ENCODE peak calls at places on chromosomes 1 and 21, in eight cellular contexts. K, B, R, E, D, N, C and T are unnamed samples.

GRCh38 chr1:1092890-1093609 is 18.9 kb upstream of the RNF223 start:
- ATAC-seq in K (no peak), B (no peak), R (peak), E (no peak), D (no peak), N (no peak), C (no peak), T (no peak)

GRCh38 chr1:172885976-172886375 is 164.8 kb downstream of the TNFSF18 start:
- ATAC-seq in K (no peak), B (no peak), R (no peak), E (peak), D (no peak), N (peak), C (no peak), T (no peak)

GRCh38 chr1:162147760-162148159 is 78.3 kb downstream of the NOS1AP start:
- ATAC-seq in K (no peak), B (no peak), R (no peak), E (no peak), D (no peak), N (no peak), C (no peak), T (no peak)

GRCh38 chr21:42060166-42060565 is 11.0 kb upstream of the UMODL1 start:
- ATAC-seq in K (no peak), B (no peak), R (no peak), E (no peak), D (no peak), N (no peak), C (no peak), T (no peak)

GRCh38 chr1:39795651-39796050 is 7.0 kb upstream of the BMP8B start:
- ATAC-seq in K (no peak), B (no peak), R (no peak), E (no peak), D (no peak), N (no peak), C (no peak), T (no peak)

GRCh38 chr1:10635385-10635896 is 160.7 kb downstream of the PEX14 start:
- ATAC-seq in K (peak), B (no peak), R (no peak), E (no peak), D (no peak), N (no peak), C (peak), T (peak)

GRCh38 chr1:206563367-206563953 is 48.8 kb downstream of the EIF2D start:
- ATAC-seq in K (no peak), B (no peak), R (peak), E (no peak), D (no peak), N (no peak), C (no peak), T (no peak)

GRCh38 chr1:228073061-228073869 is 9.2 kb upstream of the ARF1 start:
- ATAC-seq in K (no peak), B (no peak), R (no peak), E (no peak), D (no peak), N (no peak), C (no peak), T (no peak)

GRCh38 chr1:240190881-240191385 is 99.2 kb downstream of the FMN2 start:
- ATAC-seq in K (peak), B (no peak), R (peak), E (no peak), D (no peak), N (no peak), C (no peak), T (no peak)

GRCh38 chr1:28111157-28111556 is 22.7 kb upstream of the EYA3 start:
- ATAC-seq in K (peak), B (no peak), R (peak), E (no peak), D (no peak), N (no peak), C (no peak), T (no peak)

GRCh38 chr1:230135726-230136125 is 68.7 kb downstream of the GALNT2 start:
- ATAC-seq in K (no peak), B (no peak), R (no peak), E (no peak), D (no peak), N (no peak), C (no peak), T (no peak)

DNA sequence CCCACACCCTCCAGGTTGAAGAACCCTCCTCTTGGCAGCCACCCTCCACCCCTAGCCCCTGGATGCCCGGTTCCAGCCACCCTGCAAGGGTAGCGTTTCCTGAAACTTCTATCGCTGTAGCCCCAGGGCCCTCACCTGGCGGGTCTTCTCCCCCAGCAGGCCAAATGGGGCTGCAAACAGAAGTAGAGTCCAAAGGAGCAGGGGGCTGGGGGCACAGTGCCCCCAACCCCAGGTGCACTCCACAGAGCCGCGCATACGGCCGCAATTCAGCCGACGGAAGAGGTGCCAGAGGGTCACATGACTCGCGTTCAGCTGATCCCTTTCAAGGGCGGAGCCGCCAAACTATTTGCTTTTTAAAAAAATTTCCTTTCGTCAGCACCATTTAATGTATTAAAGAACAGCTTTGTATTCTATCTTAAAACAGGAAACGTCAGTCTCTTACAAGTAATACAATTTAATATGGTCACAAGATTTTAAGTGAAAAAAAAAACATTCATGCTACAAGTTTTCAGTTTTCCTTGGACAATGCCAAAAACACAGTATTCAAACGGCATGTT is at the start of gene GLMP:
- ATAC-seq in K (peak), B (peak), R (peak), E (peak), D (peak), N (peak), C (peak), T (peak)
- TF ChIP-seq POLR2A in K (no peak), B (peak), R (peak), E (peak), D (peak), N (no peak), C (peak), T (no peak)

DNA sequence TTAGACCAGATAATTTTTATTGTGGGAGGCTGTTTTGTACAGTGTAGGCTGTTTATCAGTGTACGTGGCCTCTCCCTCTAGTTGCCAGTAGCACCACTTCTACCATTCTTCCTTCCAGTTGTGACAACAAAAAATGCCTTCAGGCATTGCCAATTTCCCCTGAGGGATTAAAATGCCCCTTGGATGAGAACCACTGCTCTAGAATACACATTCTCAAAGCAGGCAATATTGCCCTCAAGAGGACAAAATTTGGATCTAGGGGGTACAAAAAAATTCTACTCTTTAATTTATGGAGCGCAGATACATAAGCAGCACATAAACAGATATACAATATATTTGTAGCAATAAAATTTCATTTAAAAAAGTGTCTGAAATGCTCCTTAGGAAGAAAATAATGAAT is 674.6 kb downstream of the PTPRC start:
- ATAC-seq in K (no peak), B (no peak), R (no peak), E (no peak), D (no peak), N (no peak), C (no peak), T (no peak)
- H3K27ac ChIP-seq in K (no peak), B (no peak), R (no peak), E (no peak), D (no peak), N (no peak), C (no peak), T (no peak)

GRCh38 chr1:184050631-184051030 is 899 bp upstream of the TSEN15 start:
- ATAC-seq in K (no peak), B (no peak), R (no peak), E (no peak), D (no peak), N (no peak), C (no peak), T (no peak)
- TF ChIP-seq POLR2A in K (no peak), B (no peak), R (no peak), E (no peak), D (no peak), N (no peak), C (no peak), T (no peak)

GRCh38 chr1:231240531-231240882 is 505 bp upstream of the GNPAT start:
- ATAC-seq in K (peak), B (peak), R (peak), E (no peak), D (peak), N (peak), C (peak), T (no peak)
- H3K27ac ChIP-seq in K (peak), B (peak), R (peak), E (peak), D (peak), N (peak), C (peak), T (peak)

GRCh38 chr1:62687903-62688686 is at the start of gene DOCK7:
- ATAC-seq in K (peak), B (peak), R (peak), E (peak), D (peak), N (peak), C (peak), T (peak)
- TF ChIP-seq POLR2A in K (no peak), B (no peak), R (peak), E (peak), D (peak), N (peak), C (peak), T (peak)

GRCh38 chr1:19369396-19370090 is 57.4 kb downstream of the SLC66A1 start:
- ATAC-seq in K (no peak), B (no peak), R (no peak), E (no peak), D (no peak), N (no peak), C (no peak), T (no peak)

GRCh38 chr1:19368964-19369363 is 56.8 kb downstream of the SLC66A1 start:
- ATAC-seq in K (no peak), B (no peak), R (no peak), E (no peak), D (no peak), N (no peak), C (no peak), T (no peak)

GRCh38 chr1:19372136-19372514 is 60.0 kb downstream of the SLC66A1 start:
- ATAC-seq in K (no peak), B (no peak), R (no peak), E (no peak), D (no peak), N (no peak), C (no peak), T (no peak)

GRCh38 chr1:19371226-19372135 is 59.4 kb downstream of the SLC66A1 start:
- ATAC-seq in K (no peak), B (no peak), R (no peak), E (no peak), D (no peak), N (no peak), C (no peak), T (no peak)

DNA sequence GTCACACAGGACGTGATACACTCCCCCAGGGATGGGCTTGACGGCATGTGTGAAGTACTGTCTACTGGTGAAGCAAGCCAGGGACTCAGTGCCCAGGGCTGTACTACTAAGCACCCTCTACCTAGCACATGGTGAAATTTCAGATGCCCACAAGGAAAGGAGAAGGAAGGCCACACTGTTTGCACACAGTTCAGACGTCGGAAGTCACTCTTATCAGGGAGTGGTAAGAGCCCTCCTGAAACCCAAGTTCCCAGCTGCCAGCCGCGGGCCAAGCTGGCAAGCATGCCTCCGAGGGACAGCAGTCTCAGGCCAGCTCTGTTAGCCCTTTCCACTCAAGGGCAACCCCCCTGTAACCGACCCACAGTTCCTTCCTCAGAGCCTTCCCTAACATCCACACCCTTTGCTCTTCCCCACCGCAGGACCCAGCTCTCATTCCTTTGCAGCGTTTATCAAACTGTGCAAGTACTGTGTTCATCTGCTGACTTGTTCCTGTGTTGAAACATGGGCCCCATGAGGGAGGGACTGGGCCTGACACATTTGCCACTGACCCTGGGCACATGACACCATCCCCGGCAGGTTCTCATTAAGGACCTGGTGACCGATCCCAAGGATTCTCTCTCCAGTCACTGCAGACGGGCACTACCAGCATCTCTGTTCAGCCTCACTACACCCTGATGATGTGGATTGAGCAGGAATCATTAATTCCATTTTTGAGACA is 58.5 kb downstream of the SLC66A1 start:
- ATAC-seq in K (peak), B (no peak), R (no peak), E (no peak), D (no peak), N (no peak), C (no peak), T (no peak)
- H3K27ac ChIP-seq in K (peak), B (no peak), R (no peak), E (no peak), D (no peak), N (no peak), C (no peak), T (peak)

GRCh38 chr1:21935891-21936365 is 1.2 kb downstream of the HSPG2 start:
- ATAC-seq in K (no peak), B (peak), R (no peak), E (no peak), D (peak), N (peak), C (no peak), T (no peak)
- TF ChIP-seq POLR2A in K (no peak), B (no peak), R (no peak), E (peak), D (no peak), N (no peak), C (no peak), T (no peak)

DNA sequence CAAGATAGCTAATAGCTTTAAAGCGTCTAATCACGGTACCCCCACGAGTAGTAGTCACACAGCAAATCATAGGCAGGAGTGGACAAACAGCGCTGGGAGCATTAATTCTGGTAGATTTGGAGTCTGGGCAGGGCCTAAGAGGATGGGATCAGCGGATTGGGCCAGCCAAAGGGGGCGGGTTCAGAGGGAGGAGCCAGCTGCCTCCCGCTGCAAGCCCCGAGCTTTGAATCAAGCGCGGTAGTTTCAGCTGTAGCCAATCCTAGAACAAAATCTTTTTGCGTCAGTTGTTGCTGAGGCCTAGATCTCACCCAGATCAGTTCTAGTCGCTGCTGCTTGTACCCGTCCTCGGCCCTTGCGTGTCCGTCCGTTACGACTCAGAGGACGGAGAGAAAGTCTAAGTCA is 576 bp upstream of the NASP start:
- ATAC-seq in K (peak), B (peak), R (peak), E (peak), D (peak), N (peak), C (peak), T (peak)
- H3K27ac ChIP-seq in K (peak), B (peak), R (peak), E (peak), D (peak), N (peak), C (peak), T (peak)